ENCODE peak calls at places on chromosome 18, in eight cellular contexts. D, A, B, X, F, J, U and Z are unnamed samples. For H3K4me1 and H3K36me3, the result is how much of the 10 kb centered on the place peaks cover.

GRCh38 chr18:40607741-40608140 is 1347.3 kb upstream of the PIK3C3 start:
- DNase-seq in X (no peak), J (no peak), B (no peak), D (no peak), A (no peak), F (no peak), U (no peak), Z (no peak)

GRCh38 chr18:78816114-78816513 is 163.5 kb upstream of the SALL3 start:
- DNase-seq in A (no peak), J (no peak), D (no peak), U (no peak), F (no peak), X (no peak), B (no peak), Z (no peak)

GRCh38 chr18:8841781-8842485 is 136.6 kb downstream of the MTCL1 start:
- DNase-seq in D (no peak), J (no peak), B (no peak), F (no peak), X (no peak), A (no peak), U (no peak), Z (no peak)

GRCh38 chr18:79458131-79458838 is 62.6 kb downstream of the NFATC1 start:
- DNase-seq in U (no peak), A (no peak), F (peak), X (no peak), B (no peak), D (peak), J (no peak), Z (peak)

GRCh38 chr18:48036641-48037421 is 106.4 kb upstream of the SMAD2 start:
- DNase-seq in D (no peak), B (no peak), J (no peak), A (no peak), F (no peak), U (no peak), X (no peak), Z (no peak)

GRCh38 chr18:3898866-3899613 is 449.1 kb downstream of the TGIF1 start:
- DNase-seq in D (no peak), U (no peak), A (no peak), F (no peak), B (no peak), X (no peak), J (no peak), Z (no peak)

GRCh38 chr18:44589709-44590108 is 91.0 kb upstream of the SETBP1 start:
- DNase-seq in J (peak), D (no peak), A (no peak), B (no peak), F (no peak), U (no peak), X (no peak), Z (no peak)

GRCh38 chr18:52339891-52340371 is at the start of gene DCC:
- DNase-seq in X (peak), B (no peak), J (peak), D (peak), A (no peak), U (peak), F (peak), Z (peak)

GRCh38 chr18:33708876-33709275 is 130.9 kb downstream of the ASXL3 start:
- DNase-seq in D (no peak), F (no peak), A (no peak), X (no peak), J (no peak), B (no peak), U (no peak), Z (no peak)

GRCh38 chr18:31424383-31424988 is 23.1 kb upstream of the DSG3 start:
- DNase-seq in J (peak), X (peak), A (no peak), B (no peak), F (peak), U (no peak), D (peak), Z (peak)

GRCh38 chr18:79508565-79509535 is 113.1 kb downstream of the NFATC1 start:
- DNase-seq in X (no peak), A (no peak), F (peak), D (peak), U (peak), J (no peak), B (peak), Z (no peak)

GRCh38 chr18:37483221-37483971 is 82.2 kb downstream of the CELF4 start:
- DNase-seq in B (no peak), X (peak), U (peak), D (peak), F (no peak), J (peak), A (no peak), Z (peak)

GRCh38 chr18:77911973-77912372 is 662.3 kb downstream of the GALR1 start:
- DNase-seq in D (no peak), U (no peak), B (no peak), F (no peak), J (no peak), A (no peak), X (no peak), Z (peak)

GRCh38 chr18:45423664-45424063 is 191.6 kb upstream of the SLC14A2 start:
- DNase-seq in J (no peak), F (no peak), X (no peak), B (no peak), U (no peak), A (no peak), D (no peak), Z (no peak)

GRCh38 chr18:10081477-10081876 is 167.7 kb downstream of the VAPA start:
- DNase-seq in A (no peak), F (no peak), J (no peak), X (peak), U (no peak), D (no peak), B (no peak), Z (peak)

GRCh38 chr18:25341861-25342260 is 10.1 kb downstream of the ZNF521 start:
- DNase-seq in U (no peak), F (no peak), D (no peak), J (no peak), B (no peak), A (no peak), X (no peak), Z (no peak)

GRCh38 chr18:48808476-48808875 is 142.3 kb downstream of the SMAD7 start:
- DNase-seq in B (no peak), A (no peak), D (no peak), J (peak), F (no peak), U (no peak), X (no peak), Z (no peak)

GRCh38 chr18:3594760-3595241 is 144.8 kb downstream of the TGIF1 start:
- DNase-seq in F (peak), A (no peak), X (peak), U (no peak), B (no peak), D (peak), J (peak), Z (peak)

GRCh38 chr18:38690626-38691025 is 1125.0 kb upstream of the CELF4 start:
- DNase-seq in F (no peak), J (no peak), B (no peak), X (no peak), A (no peak), D (no peak), U (no peak), Z (no peak)

DNA sequence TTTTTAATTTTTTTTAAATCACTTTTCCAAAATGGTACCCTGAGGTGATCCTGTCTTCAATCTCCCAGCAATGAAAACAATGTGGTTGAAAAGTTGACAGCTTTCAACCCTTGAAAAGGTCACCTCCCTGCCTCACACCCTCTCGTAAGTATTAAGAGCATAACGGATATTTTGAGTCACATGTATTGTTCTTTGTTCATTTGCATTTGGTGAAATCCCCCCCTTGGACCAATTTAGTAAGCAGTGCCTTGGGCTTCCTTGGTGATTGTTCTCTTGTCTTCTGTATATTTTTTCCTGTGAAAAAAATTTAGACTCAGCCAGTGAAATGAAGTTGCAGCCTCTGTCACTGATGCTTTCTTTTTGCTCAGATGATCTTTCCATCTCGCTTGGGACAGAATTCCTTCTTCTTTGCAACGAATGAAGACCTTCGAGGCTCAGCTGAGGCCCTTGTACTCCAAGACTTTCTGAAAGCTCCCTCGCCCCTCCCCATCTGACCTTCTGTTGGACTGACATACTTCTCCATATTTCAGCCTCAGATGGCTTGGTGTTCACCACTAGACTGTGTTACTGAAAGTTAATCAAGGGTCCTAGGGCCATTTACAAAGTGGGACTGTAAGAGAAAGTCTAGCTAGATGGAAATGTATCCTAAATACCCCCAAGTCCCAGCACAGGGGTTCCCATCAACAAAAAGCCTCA is 158.4 kb downstream of the BCL2 start:
- DNase-seq in B (no peak), F (no peak), J (no peak), A (no peak), X (no peak), D (no peak), U (no peak), Z (no peak)
- H3K4me3 ChIP-seq in B (no peak), F (no peak), J (no peak), A (no peak), X (no peak), D (no peak), U (no peak), Z (no peak)

DNA sequence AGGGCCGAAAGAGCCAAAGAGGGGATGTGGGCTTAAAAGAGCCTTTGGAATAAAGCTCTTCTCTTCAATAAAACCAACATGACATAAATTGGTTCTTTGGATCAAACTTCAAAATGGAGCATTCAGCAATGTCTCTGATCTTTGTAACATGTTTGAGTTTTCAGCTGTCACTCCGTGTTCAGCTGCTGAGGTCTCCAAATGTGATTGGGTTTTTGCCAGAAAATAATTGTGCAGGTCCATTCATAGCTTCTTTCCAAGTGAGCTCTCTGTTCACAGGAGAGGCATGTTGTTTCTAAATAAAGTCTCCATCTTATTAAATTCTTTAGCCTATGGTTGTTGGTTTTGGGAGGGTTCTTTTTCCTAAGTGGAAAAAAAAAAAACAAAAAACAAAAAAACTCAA is 127.7 kb upstream of the CCDC68 start:
- DNase-seq in X (no peak), A (no peak), J (no peak), F (no peak), B (no peak), D (no peak), U (no peak), Z (no peak)
- H3K4me1 ChIP-seq in X (under half), A (under half), J (under half), F (under half), B (under half), D (under half), U (under half), Z (under half)

GRCh38 chr18:21557607-21558253 is 42.8 kb downstream of the ESCO1 start:
- DNase-seq in D (peak), X (peak), J (no peak), F (no peak), A (no peak), B (no peak), U (no peak), Z (no peak)
- H3K36me3 ChIP-seq in D (under half), X (half or more), J (under half), F (under half), A (under half), B (half or more), U (under half), Z (under half)

DNA sequence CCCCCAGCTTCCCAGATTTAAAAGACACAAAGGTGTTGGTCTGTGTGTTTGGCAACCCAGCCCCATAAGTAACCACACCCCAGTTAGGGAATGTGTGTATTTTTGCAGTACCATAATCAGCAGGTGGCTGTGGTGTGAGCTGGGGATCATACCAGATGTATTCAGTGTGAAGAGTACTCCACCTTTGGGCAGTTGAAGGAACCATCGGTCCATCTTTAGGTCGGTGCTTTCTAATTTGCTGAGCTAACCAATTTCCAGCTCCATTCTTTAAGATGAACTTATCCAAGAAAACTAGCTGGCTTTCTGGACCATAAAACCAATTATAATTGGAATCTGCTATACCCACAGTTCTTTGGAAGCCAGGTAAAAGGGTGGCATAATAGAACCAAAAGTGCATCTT is 3.2 kb downstream of the DSEL start:
- DNase-seq in F (no peak), U (no peak), J (no peak), D (no peak), A (no peak), B (no peak), X (no peak), Z (no peak)
- H3K4me3 ChIP-seq in F (no peak), U (no peak), J (no peak), D (no peak), A (no peak), B (no peak), X (no peak), Z (no peak)

DNA sequence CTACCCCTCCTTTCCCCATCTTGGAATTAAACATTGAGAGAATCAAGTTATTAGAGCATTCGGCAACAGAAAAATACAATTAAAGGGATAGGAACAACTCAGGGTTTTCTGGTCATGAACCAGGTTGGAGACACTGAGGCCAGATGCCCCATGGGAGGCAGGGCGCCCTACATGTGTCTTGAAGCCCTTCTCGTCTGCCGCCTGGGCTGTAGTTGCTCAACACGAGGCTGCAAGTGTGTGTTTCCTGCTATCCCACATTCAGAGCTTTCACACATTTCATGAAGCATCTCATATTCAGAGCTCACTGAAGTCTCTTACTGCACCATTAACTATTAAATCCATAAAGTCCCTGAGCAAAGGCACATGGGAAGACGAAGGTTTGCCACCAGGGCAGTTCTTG is 28.8 kb downstream of the TTC39C start:
- DNase-seq in U (no peak), D (no peak), X (no peak), J (no peak), A (no peak), B (no peak), F (no peak), Z (no peak)
- H3K4me1 ChIP-seq in U (under half), D (under half), X (under half), J (under half), A (under half), B (under half), F (under half), Z (under half)

GRCh38 chr18:7122376-7122775 is 4.8 kb upstream of the LAMA1 start:
- DNase-seq in A (no peak), D (no peak), X (no peak), F (no peak), B (no peak), U (no peak), J (no peak), Z (no peak)
- H3K36me3 ChIP-seq in A (under half), D (under half), X (under half), F (under half), B (under half), U (under half), J (under half), Z (under half)

GRCh38 chr18:12921178-12921577 is 26.6 kb upstream of the SEH1L start:
- DNase-seq in B (no peak), U (no peak), A (no peak), J (no peak), D (no peak), F (no peak), X (no peak), Z (no peak)
- H3K4me3 ChIP-seq in B (no peak), U (no peak), A (no peak), J (no peak), D (no peak), F (no peak), X (no peak), Z (no peak)